ENCODE peak calls at places on chromosomes 16 and 17, in nine cellular contexts. V is Panc1, R is choroid plexus epithelial cell, X is fibroblast of pulmonary artery, B is AG10803, Z is mucosa of descending colon, E is adrenal gland, C is MM.1S, Y is AG04450. Q is an unnamed sample.

GRCh38 chr17:75240394-75241142 is 20.8 kb downstream of the GGA3 start:
- DNase-seq in V (no peak), R (peak; percentile 49), X (peak; percentile 37), B (peak; percentile 24), Z (no peak), E (no peak), C (peak; percentile 18), Y (no peak), Q (peak; percentile 69)

GRCh38 chr17:78397681-78398101 is 19.2 kb downstream of the PGS1 start:
- DNase-seq in V (no peak), R (no peak), X (peak; percentile 46), B (peak; percentile 81), Z (no peak), E (no peak), C (no peak), Y (no peak), Q (no peak)

GRCh38 chr16:30185683-30186421 is 2.5 kb downstream of the CORO1A start:
- DNase-seq in V (no peak), R (no peak), X (no peak), B (no peak), Z (peak; percentile 91), E (peak; percentile 24), C (peak; percentile 78), Y (no peak), Q (peak; percentile 95)

GRCh38 chr16:7351572-7351971 is 18.9 kb downstream of the RBFOX1 start:
- DNase-seq in V (no peak), R (no peak), X (no peak), B (no peak), Z (no peak), E (no peak), C (no peak), Y (no peak), Q (no peak)

GRCh38 chr17:77164483-77165030 is 23.8 kb downstream of the SEC14L1 start:
- DNase-seq in V (no peak), R (no peak), X (no peak), B (no peak), Z (no peak), E (peak; percentile 74), C (no peak), Y (no peak), Q (no peak)

GRCh38 chr17:45820052-45820780 is 24.5 kb upstream of the SPPL2C start:
- DNase-seq in V (no peak), R (no peak), X (no peak), B (no peak), Z (no peak), E (no peak), C (no peak), Y (no peak), Q (no peak)

GRCh38 chr17:30433514-30433913 is 43.7 kb upstream of the GOSR1 start:
- DNase-seq in V (no peak), R (peak; percentile 97), X (peak; percentile 97), B (peak; percentile 72), Z (no peak), E (peak; percentile 25), C (no peak), Y (peak; percentile 77), Q (no peak)

GRCh38 chr16:82625066-82625968 is 1.5 kb upstream of the CDH13 start:
- DNase-seq in V (no peak), R (no peak), X (no peak), B (no peak), Z (no peak), E (no peak), C (no peak), Y (no peak), Q (no peak)

GRCh38 chr16:10608687-10609409 is 28.4 kb upstream of the EMP2 start:
- DNase-seq in V (no peak), R (no peak), X (no peak), B (peak; percentile 57), Z (no peak), E (no peak), C (no peak), Y (no peak), Q (no peak)

GRCh38 chr16:80618862-80619648 is 78.3 kb downstream of the DYNLRB2 start:
- DNase-seq in V (no peak), R (no peak), X (no peak), B (no peak), Z (no peak), E (no peak), C (no peak), Y (no peak), Q (no peak)
- TF ChIP-seq CTCF in V (no peak), R (no peak), X (no peak), B (no peak), Z (no peak), E (no peak), C (no peak), Y (no peak), Q (no peak)

GRCh38 chr16:56197227-56197992 is 6.1 kb downstream of the GNAO1 start:
- DNase-seq in V (no peak), R (no peak), X (no peak), B (no peak), Z (no peak), E (no peak), C (no peak), Y (no peak), Q (no peak)
- TF ChIP-seq CTCF in V (no peak), R (no peak), X (no peak), B (no peak), Z (no peak), E (no peak), C (no peak), Y (no peak), Q (no peak)

DNA sequence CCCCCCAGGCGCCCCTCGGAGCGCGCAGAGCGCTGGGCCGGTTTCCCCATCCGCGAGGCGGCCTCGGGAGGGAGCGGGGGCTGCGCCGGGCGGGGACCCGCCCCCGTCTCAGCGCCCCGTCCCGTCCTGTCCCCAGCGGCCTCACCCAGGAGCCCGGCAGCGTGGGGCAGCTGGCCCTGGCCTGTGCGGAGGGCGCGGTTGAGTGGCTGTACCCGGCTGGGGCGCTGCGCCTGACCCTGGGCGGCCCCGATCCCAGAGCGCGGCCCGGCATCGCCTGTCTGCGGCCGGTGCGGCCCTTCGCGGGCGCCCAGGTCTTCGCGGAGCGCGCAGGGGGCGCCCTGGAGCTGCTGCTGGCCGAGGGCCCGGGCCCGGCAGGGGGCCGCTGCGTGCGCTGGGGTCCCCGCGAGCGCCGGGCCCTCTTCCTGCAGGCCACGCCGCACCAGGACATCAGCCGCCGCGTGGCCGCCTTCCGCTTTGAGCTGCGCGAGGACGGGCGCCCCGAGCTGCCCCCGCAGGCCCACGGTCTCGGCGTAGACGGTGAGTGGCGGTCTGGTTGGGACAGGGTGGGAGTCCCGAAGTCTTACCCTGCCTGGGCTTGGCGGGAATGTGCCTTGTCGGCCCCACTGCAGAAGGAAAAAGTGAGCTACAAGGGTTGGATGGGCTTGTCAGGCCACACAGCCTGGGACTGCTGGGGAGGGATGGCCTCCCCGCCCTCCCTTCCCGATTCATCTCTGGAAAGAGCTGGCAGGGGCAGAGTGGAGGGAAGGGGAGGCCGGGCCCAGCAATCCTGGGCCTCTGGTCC is 731 bp downstream of the METRN start:
- DNase-seq in V (no peak), R (peak; percentile 39), X (no peak), B (no peak), Z (no peak), E (no peak), C (no peak), Y (no peak), Q (no peak)
- TF ChIP-seq CTCF in V (peak; percentile 83), R (no peak), X (no peak), B (no peak), Z (no peak), E (no peak), C (no peak), Y (no peak), Q (peak; percentile 40)

GRCh38 chr16:8934601-8935000 is 29.1 kb downstream of the USP7 start:
- DNase-seq in V (no peak), R (no peak), X (no peak), B (no peak), Z (no peak), E (no peak), C (no peak), Y (no peak), Q (no peak)

GRCh38 chr16:8931864-8932263 is 31.8 kb downstream of the USP7 start:
- DNase-seq in V (no peak), R (peak; percentile 74), X (peak; percentile 79), B (peak; percentile 54), Z (no peak), E (peak; percentile 66), C (peak; percentile 26), Y (peak; percentile 27), Q (peak; percentile 68)

GRCh38 chr16:8937803-8938202 is 25.9 kb downstream of the USP7 start:
- DNase-seq in V (no peak), R (no peak), X (no peak), B (no peak), Z (no peak), E (no peak), C (no peak), Y (no peak), Q (no peak)

GRCh38 chr16:8936421-8936820 is 27.3 kb downstream of the USP7 start:
- DNase-seq in V (peak; percentile 32), R (peak; percentile 58), X (no peak), B (no peak), Z (no peak), E (peak; percentile 47), C (peak; percentile 72), Y (no peak), Q (peak; percentile 91)

GRCh38 chr16:8935989-8936388 is 27.7 kb downstream of the USP7 start:
- DNase-seq in V (no peak), R (peak; percentile 13), X (no peak), B (no peak), Z (no peak), E (no peak), C (no peak), Y (no peak), Q (no peak)
- TF ChIP-seq CTCF in V (no peak), R (peak; percentile 43), X (peak; percentile 22), B (peak; percentile 19), Z (no peak), E (no peak), C (no peak), Y (no peak), Q (no peak)

DNA sequence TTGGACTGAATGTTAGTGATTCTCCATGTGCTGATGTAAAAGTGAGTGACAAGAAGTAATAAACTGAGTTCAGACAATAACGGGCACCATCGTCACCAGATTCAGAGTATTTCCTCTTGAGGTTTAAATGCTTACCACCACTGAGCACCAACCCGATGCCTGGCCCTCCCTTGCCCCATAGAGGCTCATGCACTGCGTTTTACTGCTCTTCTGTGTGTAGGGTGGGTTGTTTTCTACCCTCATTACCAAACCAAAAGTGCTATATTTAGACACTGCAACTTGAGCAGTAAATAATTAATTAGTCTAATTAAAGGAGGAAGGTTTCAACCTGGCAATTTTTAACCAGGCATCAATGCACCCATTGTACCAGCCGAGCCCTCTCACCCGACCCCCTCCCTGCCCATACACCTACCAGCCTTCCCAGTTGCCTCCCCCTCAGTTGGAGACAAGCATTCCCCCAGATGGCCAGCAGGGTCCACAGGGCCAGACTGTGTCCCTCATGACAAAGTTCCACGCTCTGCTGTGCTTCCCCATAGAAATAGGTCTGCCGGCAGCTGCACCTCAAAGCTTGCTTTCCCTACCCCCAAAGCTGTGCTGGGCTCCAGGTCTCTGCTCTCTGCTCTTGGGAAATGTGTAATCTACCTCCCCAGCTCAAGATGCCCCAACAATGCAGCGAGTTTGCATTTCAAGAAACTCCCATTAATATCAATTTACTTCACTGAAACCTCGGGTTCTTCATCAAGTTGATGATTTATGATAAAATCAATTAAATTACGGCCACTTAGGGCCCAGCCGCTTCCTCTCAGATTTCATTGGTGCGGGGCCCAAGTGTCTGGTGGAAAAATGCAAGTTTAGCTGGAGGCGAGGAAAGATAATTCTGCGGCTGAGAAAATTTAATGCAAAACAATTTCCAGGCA is 16.0 kb downstream of the HOXB4 start:
- DNase-seq in V (no peak), R (no peak), X (no peak), B (peak; percentile 60), Z (no peak), E (no peak), C (no peak), Y (no peak), Q (no peak)
- TF ChIP-seq CTCF in V (peak; percentile 66), R (no peak), X (peak; percentile 35), B (peak; percentile 50), Z (no peak), E (no peak), C (peak; percentile 11), Y (peak; percentile 60), Q (no peak)

GRCh38 chr17:66915204-66915611 is 49.3 kb upstream of the CACNG4 start:
- DNase-seq in V (no peak), R (peak; percentile 14), X (peak; percentile 10), B (no peak), Z (peak; percentile 63), E (peak; percentile 12), C (no peak), Y (no peak), Q (no peak)
- TF ChIP-seq CTCF in V (peak; percentile 67), R (peak; percentile 43), X (peak; percentile 26), B (peak; percentile 22), Z (peak; percentile 45), E (peak; percentile 18), C (no peak), Y (peak; percentile 41), Q (no peak)